ENCODE peak calls at places on chromosomes 11 and 22, in five cellular contexts. W is H9, N is PC-3, G is neural progenitor cell, Y is H1. M is an unnamed sample.

GRCh38 chr22:19634576-19634975 is 79.7 kb upstream of the SEPTIN5 start:
- DNase-seq in G (no peak), W (no peak), Y (no peak), N (no peak), M (peak)

GRCh38 chr11:69295995-69296889 is 2.3 kb downstream of the MYEOV start:
- DNase-seq in N (peak), W (no peak), G (no peak), Y (no peak), M (peak)

GRCh38 chr22:46054878-46055158 is 77.9 kb upstream of the WNT7B start:
- DNase-seq in Y (no peak), N (no peak), W (no peak), G (no peak), M (peak)

GRCh38 chr11:34331736-34332135 is 26.1 kb downstream of the ABTB2 start:
- DNase-seq in Y (no peak), G (no peak), W (no peak), N (peak), M (peak)

GRCh38 chr11:84714316-84714780 is 912.8 kb downstream of the DLG2 start:
- DNase-seq in G (peak), W (peak), Y (no peak), N (peak), M (no peak)

GRCh38 chr22:36728505-36728904 is 25.0 kb upstream of the CACNG2 start:
- DNase-seq in N (no peak), Y (no peak), W (peak), G (no peak), M (peak)

GRCh38 chr11:75840560-75840959 is 25.6 kb downstream of the UVRAG start:
- DNase-seq in G (no peak), N (no peak), W (no peak), Y (no peak), M (no peak)

GRCh38 chr22:22520020-22520656 is at the start of gene ZNF280A:
- DNase-seq in N (no peak), W (peak), Y (no peak), G (peak), M (peak)

GRCh38 chr11:44033856-44034255 is 13.9 kb upstream of the ACCSL start:
- DNase-seq in W (no peak), G (no peak), N (no peak), Y (no peak), M (no peak)

GRCh38 chr11:7642747-7643146 is 30.6 kb downstream of the CYB5R2 start:
- DNase-seq in W (no peak), N (peak), Y (no peak), G (no peak), M (no peak)

GRCh38 chr22:36736701-36737320 is 33.3 kb upstream of the CACNG2 start:
- DNase-seq in G (no peak), N (no peak), Y (no peak), W (peak), M (no peak)

GRCh38 chr11:135069884-135070283 is 657.8 kb upstream of the B3GAT1 start:
- DNase-seq in Y (no peak), G (no peak), W (no peak), N (peak), M (no peak)

GRCh38 chr11:3156661-3157311 is 8.3 kb downstream of the OSBPL5 start:
- DNase-seq in Y (no peak), N (no peak), G (no peak), W (no peak), M (peak)

GRCh38 chr11:73321342-73322110 is 13.4 kb downstream of the ARHGEF17 start:
- DNase-seq in N (no peak), G (no peak), W (no peak), Y (no peak), M (no peak)

GRCh38 chr11:119375629-119376196 is 5.8 kb downstream of the USP2 start:
- DNase-seq in W (peak), Y (no peak), N (no peak), G (peak), M (peak)

GRCh38 chr11:40286137-40286536 is 1173.3 kb downstream of the LRRC4C start:
- DNase-seq in N (no peak), Y (no peak), G (no peak), W (no peak), M (no peak)

GRCh38 chr11:19344661-19345518 is 104.1 kb upstream of the E2F8 start:
- DNase-seq in Y (no peak), W (peak), G (peak), N (peak), M (peak)

GRCh38 chr11:123564225-123564624 is 90.2 kb downstream of the SCN3B start:
- DNase-seq in Y (no peak), W (no peak), N (no peak), G (no peak), M (no peak)

GRCh38 chr11:14906614-14907392 is 14.8 kb upstream of the CYP2R1 start:
- DNase-seq in W (peak), G (no peak), N (no peak), Y (no peak), M (no peak)

GRCh38 chr11:67700141-67700540 is 25.7 kb upstream of the ALDH3B2 start:
- DNase-seq in N (no peak), G (peak), W (no peak), Y (no peak), M (no peak)

GRCh38 chr11:85595285-85595884 is 31.8 kb downstream of the DLG2 start:
- DNase-seq in G (peak), Y (no peak), N (peak), W (no peak), M (no peak)

GRCh38 chr22:50726643-50727340 is 11.2 kb upstream of the ACR start:
- DNase-seq in G (no peak), W (no peak), Y (no peak), N (no peak), M (no peak)

GRCh38 chr22:48925450-48925849 is 902.2 kb downstream of the BRD1 start:
- DNase-seq in N (no peak), G (no peak), Y (no peak), W (no peak), M (peak)

GRCh38 chr22:39481595-39481994 is 20.5 kb upstream of the MIEF1 start:
- DNase-seq in Y (no peak), N (no peak), G (no peak), W (no peak), M (peak)

GRCh38 chr11:92790376-92790775 is 179.1 kb upstream of the MTNR1B start:
- DNase-seq in W (no peak), G (no peak), N (no peak), Y (no peak), M (no peak)

GRCh38 chr11:32429477-32429876 is 5.9 kb downstream of the WT1 start:
- DNase-seq in Y (no peak), W (no peak), G (peak), N (no peak), M (peak)

GRCh38 chr11:12674936-12675696 is 895 bp downstream of the TEAD1 start:
- DNase-seq in W (no peak), N (no peak), G (peak), Y (no peak), M (peak)

GRCh38 chr11:69062873-69063665 is 14.3 kb downstream of the TPCN2 start:
- DNase-seq in Y (no peak), W (no peak), G (no peak), N (no peak), M (peak)

GRCh38 chr11:95088946-95089619 is 563 bp upstream of the ENDOD1 start:
- DNase-seq in W (no peak), Y (no peak), G (no peak), N (no peak), M (peak)

GRCh38 chr11:44179173-44179572 is 83.7 kb downstream of the EXT2 start:
- DNase-seq in N (no peak), W (no peak), Y (no peak), G (no peak), M (no peak)

GRCh38 chr22:45083659-45084305 is 74.0 kb upstream of the PHF21B start:
- DNase-seq in W (no peak), G (no peak), Y (no peak), N (peak), M (peak)

GRCh38 chr11:128476729-128477128 is 110.6 kb downstream of the ETS1 start:
- DNase-seq in Y (no peak), G (no peak), N (no peak), W (no peak), M (no peak)

GRCh38 chr11:70474710-70475109 is 76.4 kb downstream of the CTTN start:
- DNase-seq in G (no peak), Y (no peak), W (no peak), N (no peak), M (peak)

GRCh38 chr11:57481915-57482781 is 21.8 kb downstream of the RTN4RL2 start:
- DNase-seq in W (no peak), N (no peak), G (no peak), Y (no peak), M (peak)

GRCh38 chr11:130124096-130124495 is 35.5 kb upstream of the ST14 start:
- DNase-seq in Y (no peak), G (no peak), N (peak), W (no peak), M (peak)

GRCh38 chr22:22357024-22357868 is 112.7 kb downstream of the VPREB1 start:
- DNase-seq in Y (peak), W (peak), G (peak), N (peak), M (peak)

GRCh38 chr22:41286639-41287091 is 678 bp upstream of the RANGAP1 start:
- DNase-seq in G (no peak), Y (no peak), W (no peak), N (no peak), M (peak)

GRCh38 chr22:49340406-49340805 is 487.3 kb downstream of the BRD1 start:
- DNase-seq in G (no peak), Y (no peak), N (no peak), W (no peak), M (no peak)

GRCh38 chr11:100686476-100686875 is 612 bp upstream of the ARHGAP42 start:
- DNase-seq in N (no peak), Y (no peak), W (peak), G (peak), M (no peak)

GRCh38 chr11:1760351-1761109 is 3.2 kb downstream of the CTSD start:
- DNase-seq in N (peak), Y (no peak), W (no peak), G (no peak), M (peak)
- H3K27ac ChIP-seq in N (no peak), Y (no peak), W (no peak), G (no peak), M (peak)

DNA sequence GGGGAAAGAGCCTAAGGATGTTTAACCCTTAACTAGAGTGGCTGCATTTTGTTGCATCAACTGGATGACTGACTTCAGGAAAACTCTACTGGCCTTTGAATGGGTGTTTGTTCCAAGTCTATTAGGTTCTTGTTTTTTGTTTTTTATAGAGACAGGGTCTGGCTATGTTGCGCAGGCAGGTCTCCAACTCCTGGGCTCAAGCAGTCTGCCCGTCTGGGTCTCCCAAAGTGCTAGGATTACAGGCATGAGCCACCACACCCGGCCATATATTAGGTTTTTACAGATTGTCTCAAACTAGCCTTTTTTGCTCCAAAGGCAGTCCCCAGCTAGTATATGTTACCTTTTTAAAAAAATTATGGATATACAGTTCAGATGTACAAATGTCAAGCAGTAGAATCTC is 1.1 kb downstream of the SMARCB1 start:
- DNase-seq in Y (no peak), G (peak), N (no peak), W (no peak), M (no peak)
- H2AFZ ChIP-seq in Y (no peak), G (no peak), N (no peak), W (no peak), M (no peak)

GRCh38 chr22:28296452-28296851 is 377.4 kb upstream of the PITPNB start:
- DNase-seq in G (no peak), N (no peak), Y (no peak), W (no peak), M (no peak)

GRCh38 chr22:28297504-28297903 is 378.4 kb upstream of the PITPNB start:
- DNase-seq in Y (no peak), G (no peak), N (no peak), W (no peak), M (no peak)

GRCh38 chr22:28299760-28300159 is 379.9 kb downstream of the TTC28 start:
- DNase-seq in Y (no peak), W (no peak), N (no peak), G (no peak), M (no peak)

DNA sequence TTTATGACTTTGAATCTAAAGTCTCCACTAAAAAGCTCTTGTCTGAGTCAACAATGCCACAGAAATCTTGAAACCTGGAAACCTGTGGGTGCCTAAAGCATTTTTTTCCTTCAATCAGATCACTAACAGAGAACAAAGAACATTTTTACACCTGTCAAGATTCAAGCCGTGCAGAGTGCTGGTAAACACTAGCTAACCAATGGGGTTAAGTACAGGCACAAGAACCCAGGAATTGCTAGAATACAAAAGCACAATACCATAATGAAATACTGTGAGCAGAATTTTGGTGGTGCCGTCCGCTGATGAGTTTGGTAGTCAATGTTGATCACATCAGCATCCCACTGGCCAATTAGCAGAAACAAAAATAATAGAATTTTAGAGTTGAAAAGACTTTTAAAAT is 380.3 kb upstream of the PITPNB start:
- DNase-seq in G (no peak), Y (no peak), N (no peak), W (no peak), M (no peak)
- H3K27ac ChIP-seq in G (no peak), Y (no peak), N (no peak), W (no peak), M (no peak)

GRCh38 chr22:26553056-26553752 is 36.7 kb downstream of the TPST2 start:
- DNase-seq in G (no peak), Y (no peak), N (peak), W (no peak), M (peak)
- H2AFZ ChIP-seq in G (no peak), Y (no peak), N (peak), W (no peak), M (no peak)

DNA sequence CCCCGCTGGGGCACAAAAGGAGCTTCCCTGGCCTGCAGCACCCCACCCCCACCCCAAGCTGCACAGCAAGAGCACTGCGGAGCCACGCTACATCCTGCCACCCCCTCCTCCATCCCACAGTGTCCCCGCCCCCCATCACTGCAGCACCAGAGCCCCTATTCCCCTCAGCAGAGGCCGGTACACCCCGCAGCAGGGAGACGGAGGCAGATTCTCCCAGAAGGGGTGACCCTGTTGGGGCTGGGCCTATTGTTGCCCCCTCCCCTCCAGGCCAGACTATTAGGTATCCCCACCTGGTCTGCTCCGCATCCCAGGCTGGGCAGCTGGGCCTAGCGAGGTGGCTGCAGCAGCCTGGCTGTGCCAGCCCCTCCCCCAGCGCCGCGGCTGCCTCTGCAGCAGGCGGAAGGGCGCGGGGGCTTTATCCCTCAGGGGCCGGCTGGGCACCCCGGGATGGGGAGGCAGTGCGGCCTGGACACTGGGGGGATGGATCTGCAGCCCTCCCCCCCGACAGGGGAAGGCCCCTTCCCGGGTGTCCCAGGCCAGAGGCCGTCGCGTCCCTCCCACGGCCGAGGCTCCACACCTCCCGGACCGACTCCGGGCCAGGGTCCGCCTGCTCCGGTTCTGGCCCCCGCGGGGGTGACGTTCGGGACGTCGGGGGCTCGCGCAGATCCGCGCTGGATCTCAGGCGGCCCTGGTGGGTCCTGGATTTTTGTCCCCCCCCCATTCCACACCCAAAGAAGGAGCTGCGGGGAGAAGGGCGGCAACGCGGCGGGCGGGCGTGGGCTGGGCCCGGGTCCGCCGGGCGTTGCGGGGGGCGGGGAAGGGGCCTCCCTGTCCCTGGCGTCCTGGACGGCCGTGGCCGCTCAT is 943 bp downstream of the DUSP8 start:
- DNase-seq in N (no peak), G (peak), W (peak), Y (no peak), M (peak)
- H3K27ac ChIP-seq in N (no peak), G (no peak), W (no peak), Y (no peak), M (no peak)

GRCh38 chr11:77547863-77548551 is 41.7 kb upstream of the AQP11 start:
- DNase-seq in G (peak), W (peak), Y (peak), N (peak), M (peak)

GRCh38 chr11:77548552-77549439 is 41.0 kb upstream of the AQP11 start:
- DNase-seq in Y (no peak), G (no peak), W (no peak), N (no peak), M (no peak)

GRCh38 chr11:77542296-77542695 is 47.5 kb upstream of the AQP11 start:
- DNase-seq in Y (no peak), G (no peak), N (peak), W (no peak), M (peak)

GRCh38 chr11:77547047-77547836 is 42.5 kb upstream of the AQP11 start:
- DNase-seq in G (no peak), W (no peak), Y (no peak), N (no peak), M (no peak)
- H2AFZ ChIP-seq in G (peak), W (no peak), Y (no peak), N (no peak), M (no peak)

GRCh38 chr11:36360833-36361232 is 64.7 kb downstream of the PRR5L start:
- DNase-seq in N (no peak), Y (no peak), W (no peak), G (no peak), M (no peak)

GRCh38 chr11:36361472-36361871 is 65.4 kb downstream of the PRR5L start:
- DNase-seq in G (no peak), Y (no peak), W (no peak), N (peak), M (no peak)

GRCh38 chr11:36360318-36360717 is 64.2 kb downstream of the PRR5L start:
- DNase-seq in Y (no peak), G (no peak), W (no peak), N (no peak), M (no peak)

GRCh38 chr11:36362902-36363301 is 66.8 kb downstream of the PRR5L start:
- DNase-seq in Y (no peak), G (no peak), N (no peak), W (no peak), M (no peak)

GRCh38 chr11:36361901-36362391 is 65.9 kb downstream of the PRR5L start:
- DNase-seq in Y (peak), W (peak), G (peak), N (peak), M (peak)
- H3K27ac ChIP-seq in Y (no peak), W (no peak), G (no peak), N (peak), M (peak)

M was measured in osteoblast.